ENCODE peak calls at places on chromosomes 2 and 18, in ten cellular contexts. O, Z, R, I, T, C, B, Q, W and X are unnamed samples.

GRCh38 chr2:119218478-119219064 is 5.1 kb upstream of the STEAP3 start:
- DNase-seq in O (peak), T (peak), Z (no peak), W (peak), Q (peak), B (no peak), I (no peak), R (no peak), C (peak), X (no peak)

GRCh38 chr18:36350211-36350610 is 52.7 kb downstream of the FHOD3 start:
- DNase-seq in R (peak), W (no peak), B (no peak), Z (no peak), T (no peak), C (no peak), I (no peak), O (no peak), Q (no peak), X (no peak)

GRCh38 chr18:76687271-76688006 is 134.9 kb upstream of the ZNF236 start:
- DNase-seq in B (no peak), C (peak), T (no peak), Q (peak), Z (no peak), W (peak), R (no peak), I (no peak), O (no peak), X (no peak)

GRCh38 chr2:102141915-102142828 is at the start of gene IL1R1:
- DNase-seq in C (peak), Q (peak), R (peak), O (peak), W (peak), T (peak), I (no peak), B (no peak), Z (peak), X (no peak)

GRCh38 chr2:26274058-26274613 is 29.4 kb downstream of the HADHB start:
- DNase-seq in T (peak), C (peak), B (no peak), I (no peak), O (no peak), R (no peak), Z (peak), W (peak), Q (peak), X (peak)

GRCh38 chr2:67272195-67272594 is 124.9 kb upstream of the ETAA1 start:
- DNase-seq in T (no peak), O (no peak), Z (no peak), Q (no peak), I (no peak), C (no peak), R (no peak), W (no peak), B (no peak), X (no peak)

GRCh38 chr18:79399275-79400081 is 3.7 kb downstream of the NFATC1 start:
- DNase-seq in C (no peak), R (peak), Q (no peak), I (no peak), W (no peak), Z (no peak), O (peak), B (no peak), T (no peak), X (no peak)

GRCh38 chr2:112690853-112691390 is 29.9 kb upstream of the NT5DC4 start:
- DNase-seq in Z (no peak), Q (peak), O (peak), I (peak), B (no peak), W (peak), T (peak), C (no peak), R (peak), X (peak)

GRCh38 chr18:38413202-38413601 is 847.6 kb upstream of the CELF4 start:
- DNase-seq in Q (no peak), Z (no peak), T (no peak), C (no peak), R (no peak), O (no peak), W (no peak), I (no peak), B (no peak), X (no peak)

GRCh38 chr2:240994161-240994896 is 4.1 kb upstream of the SNED1 start:
- DNase-seq in T (no peak), Q (no peak), W (no peak), C (no peak), Z (no peak), I (no peak), R (peak), O (peak), B (no peak), X (no peak)

GRCh38 chr2:67627456-67627855 is 230.3 kb downstream of the ETAA1 start:
- DNase-seq in Q (no peak), T (no peak), W (no peak), I (no peak), B (no peak), C (no peak), R (no peak), O (no peak), Z (no peak), X (no peak)

GRCh38 chr2:212421571-212422334 is 116.8 kb downstream of the ERBB4 start:
- DNase-seq in T (no peak), W (peak), C (no peak), Q (no peak), B (no peak), O (no peak), I (no peak), Z (peak), R (no peak), X (no peak)

GRCh38 chr2:155748126-155748525 is 584.4 kb downstream of the NR4A2 start:
- DNase-seq in W (no peak), C (no peak), Z (no peak), I (no peak), Q (no peak), T (no peak), B (no peak), R (no peak), O (no peak), X (no peak)

GRCh38 chr18:77076111-77076510 is 56.5 kb downstream of the MBP start:
- DNase-seq in R (no peak), Q (no peak), T (no peak), O (no peak), I (no peak), C (no peak), B (no peak), W (no peak), Z (no peak), X (no peak)

GRCh38 chr2:203811491-203812221 is 55.9 kb upstream of the CTLA4 start:
- DNase-seq in R (no peak), W (peak), I (peak), B (no peak), Z (peak), O (peak), Q (peak), T (peak), C (peak), X (no peak)

GRCh38 chr18:21179590-21180220 is 62.3 kb upstream of the GREB1L start:
- DNase-seq in I (peak), T (peak), Z (peak), C (peak), R (peak), B (peak), O (no peak), Q (peak), W (peak), X (no peak)

GRCh38 chr2:53842891-53843290 is 16.9 kb downstream of the GPR75 start:
- DNase-seq in B (no peak), Q (no peak), C (no peak), I (no peak), W (peak), O (no peak), Z (no peak), T (no peak), R (no peak), X (no peak)

GRCh38 chr2:72204156-72204781 is 56.6 kb upstream of the CYP26B1 start:
- DNase-seq in I (no peak), O (no peak), C (no peak), T (no peak), R (no peak), Q (no peak), W (no peak), B (no peak), Z (no peak), X (no peak)

GRCh38 chr2:72193723-72194122 is 46.1 kb upstream of the CYP26B1 start:
- DNase-seq in O (no peak), W (no peak), I (no peak), T (no peak), Q (no peak), C (no peak), R (no peak), B (no peak), Z (no peak), X (no peak)

DNA sequence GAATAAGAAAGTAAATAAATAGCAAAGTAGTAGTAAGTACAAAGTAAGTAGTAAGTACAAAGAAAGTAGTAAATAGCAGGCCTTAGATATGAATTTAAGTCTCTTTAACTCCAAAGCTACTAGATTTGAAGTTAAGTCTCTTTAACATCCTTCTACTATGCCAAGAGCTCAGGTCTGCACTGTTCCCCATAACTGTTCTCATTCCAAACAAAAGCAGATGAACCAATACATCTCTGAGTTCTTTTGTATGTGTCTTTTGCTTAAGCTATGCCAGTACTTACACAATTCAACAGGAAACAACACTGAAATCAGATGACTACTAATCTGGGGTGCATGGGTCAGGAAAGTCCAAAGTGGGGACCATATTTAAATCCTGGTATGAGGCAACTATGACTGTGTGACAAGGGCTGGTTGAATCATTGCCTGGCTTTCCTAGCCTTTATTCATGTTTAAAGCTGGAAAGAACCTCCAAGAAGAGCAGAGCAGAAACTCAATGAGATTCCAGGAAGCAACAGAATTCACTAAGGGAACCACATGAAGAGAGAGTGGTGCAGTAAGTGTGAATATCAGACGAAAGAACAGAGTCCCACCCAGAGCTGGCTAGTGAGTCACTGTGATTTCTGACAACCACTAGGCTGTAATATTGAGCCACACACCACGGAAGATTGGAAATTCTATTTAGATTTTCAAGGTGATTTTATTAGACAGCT is 51.0 kb upstream of the CYP26B1 start:
- DNase-seq in Z (peak), B (no peak), R (no peak), O (no peak), I (no peak), C (no peak), T (no peak), W (peak), Q (peak), X (no peak)
- TF ChIP-seq CTCF in Z (peak), B (no peak), R (no peak), O (no peak), I (no peak), C (peak), T (peak), W (peak), Q (no peak), X (no peak)

DNA sequence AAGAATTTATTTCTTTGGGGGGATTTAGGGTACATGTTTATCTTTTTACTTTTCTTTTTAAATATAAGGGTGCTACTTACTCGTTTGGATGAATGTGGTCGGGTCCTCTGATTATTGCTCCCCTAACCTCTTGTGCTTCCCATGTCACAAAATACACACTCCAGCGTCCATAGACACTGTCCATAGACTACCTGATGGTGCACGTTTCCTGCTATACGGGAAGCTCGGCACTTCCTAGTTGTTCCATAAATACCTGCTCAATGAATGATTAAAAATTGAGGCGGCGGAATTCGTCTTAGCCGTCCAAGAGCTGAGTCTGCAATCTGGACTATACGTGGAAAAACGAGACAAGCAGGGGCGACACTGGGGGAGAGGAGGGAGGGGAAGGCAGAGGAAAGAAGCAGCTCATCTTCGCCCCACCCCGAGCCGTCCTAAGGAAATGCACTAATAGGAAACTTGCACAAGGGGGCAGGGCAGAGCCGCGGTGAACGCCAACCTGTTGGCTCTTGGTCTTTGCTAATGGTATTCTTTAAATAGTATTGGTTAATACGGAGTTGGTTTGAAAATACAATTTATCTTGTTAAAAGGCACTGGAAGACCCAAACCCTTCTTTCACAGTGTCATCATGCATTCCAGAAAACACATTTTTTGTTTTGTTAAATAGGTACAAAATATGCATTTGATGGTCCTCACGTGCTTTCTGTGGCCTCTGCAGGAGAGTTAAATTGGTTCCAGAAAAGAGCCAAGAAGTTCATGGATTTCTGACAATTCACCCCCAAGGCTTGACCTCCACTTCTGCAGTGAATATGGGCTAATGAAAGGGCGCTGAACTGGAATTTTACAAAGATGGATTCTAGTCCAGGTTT is 73.0 kb upstream of the KCTD1 start:
- DNase-seq in Z (no peak), W (peak), T (peak), I (no peak), C (no peak), R (peak), Q (peak), B (no peak), O (peak), X (peak)
- TF ChIP-seq CTCF in Z (peak), W (peak), T (no peak), I (no peak), C (peak), R (peak), Q (no peak), B (peak), O (peak), X (peak)

DNA sequence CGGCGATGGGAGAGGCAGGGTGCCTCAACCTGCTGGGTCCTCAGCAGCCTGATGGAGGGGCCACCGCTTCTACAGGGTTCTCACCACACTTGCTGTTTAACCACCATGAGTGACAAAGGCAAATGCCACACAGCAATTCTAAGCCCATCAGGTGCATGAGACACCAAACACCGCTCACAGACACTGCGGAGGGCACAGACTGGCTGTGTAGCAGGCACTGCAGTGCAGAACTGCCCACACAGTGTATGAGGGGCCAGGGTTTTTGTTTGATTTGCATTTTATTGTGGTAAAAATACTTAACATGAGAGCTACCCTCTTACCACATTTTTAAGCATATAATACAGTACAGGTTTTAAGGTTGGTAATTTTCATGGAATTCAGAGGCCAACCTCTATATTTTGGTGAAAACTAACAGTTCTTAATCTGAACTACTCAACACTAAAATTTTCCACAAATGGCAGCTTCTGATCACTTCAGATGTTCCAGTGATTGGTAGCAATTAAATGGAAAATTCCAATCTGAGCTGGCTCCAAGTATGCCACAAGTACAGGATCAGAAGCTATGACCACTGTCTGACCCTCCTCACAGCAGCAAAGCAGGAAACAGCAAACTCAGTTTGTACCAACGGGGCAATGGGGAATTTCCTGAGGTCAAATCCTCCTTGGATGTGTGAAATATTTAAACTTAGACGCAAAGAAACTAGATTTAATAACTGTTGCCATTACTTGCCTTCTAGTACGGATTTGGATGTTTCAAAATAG is 67.7 kb downstream of the FAM210A start:
- DNase-seq in T (no peak), Q (no peak), R (no peak), B (no peak), I (no peak), Z (no peak), W (no peak), O (no peak), C (no peak), X (no peak)
- TF ChIP-seq CTCF in T (no peak), Q (no peak), R (no peak), B (no peak), I (no peak), Z (no peak), W (no peak), O (no peak), C (no peak), X (no peak)

DNA sequence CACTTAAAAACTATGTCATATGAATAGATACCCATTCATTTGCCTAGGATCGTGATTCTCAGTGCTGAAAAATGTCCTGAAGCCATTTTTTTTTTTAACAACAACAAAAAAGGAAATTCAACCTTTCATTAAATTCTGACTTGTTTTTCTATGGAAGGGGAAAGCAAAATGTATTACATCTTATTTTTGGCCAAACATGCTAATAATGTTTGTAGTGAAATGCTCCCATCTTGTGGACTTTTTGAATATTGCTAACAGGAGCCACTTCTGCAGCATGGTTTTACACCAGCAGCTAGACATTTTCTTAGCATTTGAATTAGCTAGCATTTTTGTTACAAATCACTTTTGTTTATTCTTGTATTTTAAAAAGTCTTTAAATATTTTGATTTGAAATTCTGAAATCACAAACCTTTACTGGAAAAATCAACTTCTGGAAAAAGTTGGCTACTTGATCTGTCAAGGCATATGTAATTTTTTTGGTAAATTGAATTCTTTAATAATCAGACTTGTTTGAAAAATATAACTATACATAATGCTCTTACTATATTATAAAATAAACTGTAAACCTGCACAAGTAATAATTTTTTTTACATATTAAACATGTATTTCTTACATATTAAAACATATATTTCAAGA is 75.8 kb downstream of the KIDINS220 start:
- DNase-seq in I (no peak), O (no peak), Z (peak), B (peak), Q (peak), T (no peak), W (peak), C (peak), R (no peak), X (no peak)
- TF ChIP-seq CTCF in I (peak), O (peak), Z (peak), B (peak), Q (peak), T (peak), W (peak), C (peak), R (peak), X (peak)

GRCh38 chr2:120336749-120337148 is 9.2 kb upstream of the INHBB start:
- DNase-seq in C (no peak), Q (no peak), W (no peak), Z (no peak), O (no peak), R (no peak), B (no peak), I (no peak), T (no peak), X (no peak)
- TF ChIP-seq CTCF in C (no peak), Q (no peak), W (no peak), Z (no peak), O (no peak), R (no peak), B (no peak), I (no peak), T (no peak), X (no peak)